ENCODE peak calls at places on chromosomes 16 and 17, in four cellular contexts. A is A549, W is K562, F is GM12878. B is an unnamed sample.

GRCh38 chr17:75980188-75981018 is 1.4 kb downstream of the TEN1 start:
- DNase-seq in A (no peak), W (no peak), F (no peak), B (no peak)

GRCh38 chr17:41535764-41536481 is 7.8 kb upstream of the KRT19 start:
- DNase-seq in A (no peak), W (no peak), F (no peak), B (no peak)

GRCh38 chr17:55462234-55462633 is 40.6 kb upstream of the MMD start:
- DNase-seq in A (no peak), W (no peak), F (no peak), B (no peak)

GRCh38 chr17:81020443-81020766 is 14.5 kb upstream of the BAIAP2 start:
- DNase-seq in A (no peak), W (no peak), F (no peak), B (no peak)

GRCh38 chr16:30375830-30376229 is 1.2 kb downstream of the MYL11 start:
- DNase-seq in A (no peak), W (no peak), F (no peak), B (no peak)

GRCh38 chr16:76583466-76583865 is 306.3 kb downstream of the CNTNAP4 start:
- DNase-seq in A (no peak), W (no peak), F (no peak), B (no peak)

GRCh38 chr16:64864232-64864803 is 257.5 kb downstream of the CDH11 start:
- DNase-seq in A (no peak), W (no peak), F (no peak), B (no peak)

GRCh38 chr17:77675816-77676799 is 282.4 kb upstream of the TNRC6C start:
- DNase-seq in A (no peak), W (no peak), F (no peak), B (no peak)

GRCh38 chr17:80277751-80278671 is 17.4 kb downstream of the RNF213 start:
- DNase-seq in A (no peak), W (no peak), F (no peak), B (no peak)

GRCh38 chr17:850828-851759 is 68.9 kb downstream of the MRM3 start:
- DNase-seq in A (no peak), W (no peak), F (no peak), B (no peak)

GRCh38 chr17:412211-413015 is 59.8 kb upstream of the RPH3AL start:
- DNase-seq in A (peak), W (peak), F (no peak), B (peak)

GRCh38 chr16:27290582-27290981 is 22.0 kb upstream of the NSMCE1 start:
- DNase-seq in A (no peak), W (no peak), F (no peak), B (no peak)

GRCh38 chr17:50947844-50948514 is 81.8 kb upstream of the TOB1 start:
- DNase-seq in A (peak), W (peak), F (no peak), B (no peak)

GRCh38 chr17:62827722-62828498 is 19.8 kb upstream of the MARCHF10 start:
- DNase-seq in A (no peak), W (no peak), F (no peak), B (no peak)

GRCh38 chr17:52709724-52710123 is 551.2 kb upstream of the CA10 start:
- DNase-seq in A (no peak), W (no peak), F (no peak), B (no peak)

GRCh38 chr16:84497418-84497817 is 7.0 kb downstream of the MEAK7 start:
- DNase-seq in A (no peak), W (no peak), F (no peak), B (no peak)

DNA sequence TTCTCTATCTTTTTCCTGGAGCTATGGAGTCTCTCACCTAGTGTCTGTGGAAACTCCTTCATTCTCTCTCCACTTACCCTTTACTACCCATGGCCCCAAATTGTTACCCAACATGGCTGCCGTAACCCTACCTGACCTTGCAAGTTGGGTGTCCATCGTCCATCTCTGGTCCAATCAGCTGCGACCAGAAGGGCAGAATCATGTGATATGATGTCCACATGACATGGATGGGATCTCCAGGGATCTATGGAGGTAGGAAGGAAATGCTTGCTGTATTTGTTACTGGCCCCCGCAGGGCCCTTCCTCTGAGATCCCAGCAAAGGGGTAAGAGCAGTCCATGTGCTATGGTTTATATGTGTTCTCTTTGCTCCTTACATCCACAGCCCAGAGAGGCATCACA is 8.0 kb upstream of the DRC7 start:
- DNase-seq in A (peak), W (no peak), F (no peak), B (no peak)
- TF ChIP-seq CHD4 in A (no peak), W (no peak), F (no peak), B (no peak)

DNA sequence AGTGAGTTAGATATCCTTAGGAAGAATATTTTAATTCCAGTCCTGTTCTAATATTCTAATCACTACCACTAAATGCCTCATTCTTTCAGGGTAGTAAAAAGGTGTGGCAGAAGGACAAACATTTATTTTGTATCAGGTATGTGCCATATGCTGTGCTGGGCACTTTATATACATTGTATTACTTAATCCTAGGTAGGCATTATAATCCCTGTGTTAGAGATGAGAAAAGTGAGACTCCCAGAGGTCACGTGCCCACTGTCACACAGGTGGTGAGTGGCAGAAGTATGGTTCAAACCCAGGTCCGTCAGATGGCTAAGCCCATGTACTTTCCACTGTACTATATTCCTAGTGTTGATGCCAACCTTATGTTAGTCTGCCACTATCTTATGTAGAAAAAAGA is 104.7 kb upstream of the NOG start:
- DNase-seq in A (no peak), W (no peak), F (no peak), B (no peak)
- TF ChIP-seq CHD4 in A (no peak), W (no peak), F (no peak), B (no peak)

DNA sequence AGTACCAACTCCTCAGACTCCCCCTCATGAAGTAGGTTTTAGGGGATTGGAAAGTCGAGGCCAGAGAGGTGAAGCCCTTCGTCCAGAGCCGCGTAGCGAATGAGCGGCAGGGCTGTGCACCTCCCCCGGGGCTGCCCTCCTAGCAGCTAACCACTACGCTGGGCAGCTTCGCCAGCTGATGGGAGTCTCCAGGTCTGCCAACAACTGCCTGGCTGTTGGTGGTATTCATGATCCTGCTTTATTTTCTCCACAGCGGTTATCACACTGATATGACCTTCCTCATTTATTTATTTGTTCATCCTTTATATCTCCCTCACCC is 773 bp upstream of the NETO2 start:
- DNase-seq in A (no peak), W (no peak), F (no peak), B (no peak)
- TF ChIP-seq CHD4 in A (no peak), W (no peak), F (no peak), B (no peak)

GRCh38 chr16:56591377-56592060 is 2.2 kb downstream of the MT3 start:
- DNase-seq in A (no peak), W (no peak), F (no peak), B (no peak)
- TF ChIP-seq CHD4 in A (no peak), W (no peak), F (no peak), B (no peak)

B was measured in HepG2.